ENCODE peak calls at places on chromosomes 13 and 19, in ten cellular contexts. K is cardiac muscle cell, B is GM23248, V is astrocyte, N is mucosa of descending colon, H is Calu3, W is hippocampal formation, Y is epithelial cell of prostate, C is PC-3, P is AG04450. D is an unnamed sample.

GRCh38 chr19:1474011-1474764 is 4.8 kb downstream of the C19orf25 start:
- DNase-seq in C (no peak), Y (no peak), V (peak), W (peak), K (no peak), H (no peak), N (no peak), B (peak), P (no peak), D (no peak)

GRCh38 chr19:35975608-35976214 is 19.3 kb upstream of the SDHAF1 start:
- DNase-seq in H (peak), V (peak), Y (no peak), K (peak), N (no peak), B (peak), P (no peak), C (peak), W (no peak), D (peak)

GRCh38 chr19:46608581-46609345 is 7.6 kb downstream of the CALM3 start:
- DNase-seq in N (peak), K (no peak), P (no peak), Y (no peak), H (no peak), B (no peak), C (no peak), W (no peak), V (no peak), D (no peak)

GRCh38 chr19:8352134-8352827 is 9.2 kb upstream of the KANK3 start:
- DNase-seq in P (no peak), Y (no peak), B (peak), N (no peak), W (no peak), H (no peak), C (no peak), V (no peak), K (no peak), D (no peak)

GRCh38 chr13:112328936-112329335 is 47.2 kb upstream of the SPACA7 start:
- DNase-seq in Y (no peak), K (no peak), N (no peak), H (no peak), P (no peak), W (no peak), B (no peak), V (no peak), C (no peak), D (no peak)

GRCh38 chr13:59978862-59979261 is 184.9 kb downstream of the DIAPH3 start:
- DNase-seq in Y (no peak), P (no peak), W (no peak), H (no peak), B (no peak), N (no peak), C (no peak), V (no peak), K (no peak), D (no peak)

GRCh38 chr13:35534343-35534742 is 57.9 kb upstream of the MAB21L1 start:
- DNase-seq in C (no peak), W (no peak), P (no peak), B (no peak), K (peak), V (no peak), H (no peak), Y (no peak), N (no peak), D (no peak)

GRCh38 chr19:2409352-2409912 is 18.0 kb downstream of the TIMM13 start:
- DNase-seq in B (no peak), H (no peak), Y (no peak), V (no peak), N (no peak), P (no peak), C (no peak), W (no peak), K (no peak), D (no peak)

GRCh38 chr13:85618514-85618913 is 180.7 kb downstream of the SLITRK6 start:
- DNase-seq in B (no peak), K (no peak), Y (no peak), V (no peak), C (no peak), N (no peak), W (no peak), P (no peak), H (no peak), D (no peak)

GRCh38 chr13:45133396-45134118 is 13.2 kb downstream of the GTF2F2 start:
- DNase-seq in Y (no peak), B (no peak), H (no peak), C (no peak), V (no peak), K (no peak), W (no peak), N (no peak), P (no peak), D (no peak)

GRCh38 chr19:19321143-19321577 is 531 bp downstream of the MAU2 start:
- DNase-seq in P (no peak), H (no peak), K (peak), N (no peak), C (peak), V (no peak), W (no peak), Y (no peak), B (peak), D (no peak)

GRCh38 chr19:18915639-18916038 is 3.5 kb downstream of the COPE start:
- DNase-seq in W (peak), C (peak), K (peak), Y (peak), H (peak), P (no peak), V (no peak), N (peak), B (peak), D (peak)

GRCh38 chr19:43725468-43725867 is 9.6 kb downstream of the IRGC start:
- DNase-seq in V (no peak), C (no peak), W (no peak), H (no peak), K (no peak), N (no peak), P (no peak), B (no peak), Y (no peak), D (no peak)

GRCh38 chr19:35336166-35336955 is 7.4 kb downstream of the CD22 start:
- DNase-seq in N (no peak), B (no peak), V (no peak), Y (no peak), P (no peak), K (no peak), H (no peak), C (no peak), W (no peak), D (no peak)

GRCh38 chr13:92735909-92736308 is 490.7 kb upstream of the GPC6 start:
- DNase-seq in K (no peak), Y (no peak), V (no peak), H (no peak), N (no peak), P (no peak), B (no peak), W (no peak), C (no peak), D (no peak)

GRCh38 chr13:99323488-99323887 is 16.3 kb upstream of the GPR183 start:
- DNase-seq in H (no peak), Y (no peak), V (peak), P (no peak), N (no peak), W (no peak), K (no peak), B (peak), C (peak), D (no peak)

GRCh38 chr13:52921194-52921593 is 72.8 kb upstream of the PCDH8 start:
- DNase-seq in W (peak), V (no peak), H (no peak), N (no peak), Y (no peak), C (no peak), P (no peak), B (no peak), K (no peak), D (peak)

D was measured in NAMALWA.